ENCODE peak calls at places on chromosomes 13 and 19, in four cellular contexts. One of them, this sample, is unnamed.

GRCh38 chr19:50562329-50562728 is 5.9 kb downstream of the LRRC4B start:
- DNase-seq in suprapubic skin: no peak
- DNase-seq in tibial artery: no peak
- DNase-seq in left ventricle myocardium inferior: no peak
- DNase-seq in this sample: no peak

GRCh38 chr13:27172495-27172842 is 858 bp upstream of the USP12 start:
- DNase-seq in tibial artery: no peak
- DNase-seq in left ventricle myocardium inferior: no peak
- DNase-seq in suprapubic skin: no peak
- DNase-seq in this sample: no peak

GRCh38 chr19:8526345-8527062 is 12.5 kb upstream of the ZNF414 start:
- DNase-seq in suprapubic skin: peak; percentile 93
- DNase-seq in left ventricle myocardium inferior: peak; percentile 90
- DNase-seq in tibial artery: peak; percentile 87
- DNase-seq in this sample: peak; percentile 92

GRCh38 chr19:49758292-49758691 is 4.8 kb downstream of the TSKS start:
- DNase-seq in left ventricle myocardium inferior: no peak
- DNase-seq in tibial artery: no peak
- DNase-seq in suprapubic skin: no peak
- DNase-seq in this sample: no peak

GRCh38 chr13:29428310-29428991 is 167.0 kb downstream of the SLC7A1 start:
- DNase-seq in tibial artery: no peak
- DNase-seq in left ventricle myocardium inferior: peak; percentile 61
- DNase-seq in suprapubic skin: no peak
- DNase-seq in this sample: no peak

GRCh38 chr13:72728290-72728605 is 525 bp downstream of the BORA start:
- DNase-seq in tibial artery: no peak
- DNase-seq in left ventricle myocardium inferior: no peak
- DNase-seq in suprapubic skin: no peak
- DNase-seq in this sample: no peak

GRCh38 chr19:38376576-38376975 is 2.2 kb downstream of the PSMD8 start:
- DNase-seq in tibial artery: no peak
- DNase-seq in left ventricle myocardium inferior: no peak
- DNase-seq in suprapubic skin: no peak
- DNase-seq in this sample: no peak

GRCh38 chr19:57816652-57817051 is 1.9 kb upstream of the ZNF552 start:
- DNase-seq in suprapubic skin: no peak
- DNase-seq in left ventricle myocardium inferior: no peak
- DNase-seq in tibial artery: no peak
- DNase-seq in this sample: no peak

GRCh38 chr13:109715902-109716301 is 70.5 kb downstream of the IRS2 start:
- DNase-seq in suprapubic skin: no peak
- DNase-seq in left ventricle myocardium inferior: no peak
- DNase-seq in tibial artery: peak; percentile 61
- DNase-seq in this sample: no peak

GRCh38 chr13:50130686-50131051 is 115.4 kb downstream of the KCNRG start:
- DNase-seq in left ventricle myocardium inferior: peak; percentile 38
- DNase-seq in tibial artery: peak; percentile 45
- DNase-seq in suprapubic skin: no peak
- DNase-seq in this sample: no peak

GRCh38 chr19:16702123-16702522 is 17.5 kb upstream of the NWD1 start:
- DNase-seq in suprapubic skin: peak; percentile 64
- DNase-seq in tibial artery: peak; percentile 36
- DNase-seq in left ventricle myocardium inferior: peak; percentile 46
- DNase-seq in this sample: peak; percentile 30

GRCh38 chr13:110696776-110697175 is 9.1 kb downstream of the CARS2 start:
- DNase-seq in tibial artery: no peak
- DNase-seq in suprapubic skin: peak; percentile 57
- DNase-seq in left ventricle myocardium inferior: no peak
- DNase-seq in this sample: no peak

GRCh38 chr13:98014766-98015165 is 61.3 kb downstream of the IPO5 start:
- DNase-seq in left ventricle myocardium inferior: no peak
- DNase-seq in suprapubic skin: no peak
- DNase-seq in tibial artery: no peak
- DNase-seq in this sample: no peak

GRCh38 chr19:15252398-15253018 is 20.3 kb upstream of the EPHX3 start:
- DNase-seq in suprapubic skin: no peak
- DNase-seq in left ventricle myocardium inferior: no peak
- DNase-seq in tibial artery: peak; percentile 52
- DNase-seq in this sample: no peak

GRCh38 chr13:111659236-111659635 is 338.8 kb downstream of the TEX29 start:
- DNase-seq in left ventricle myocardium inferior: no peak
- DNase-seq in suprapubic skin: no peak
- DNase-seq in tibial artery: no peak
- DNase-seq in this sample: no peak

DNA sequence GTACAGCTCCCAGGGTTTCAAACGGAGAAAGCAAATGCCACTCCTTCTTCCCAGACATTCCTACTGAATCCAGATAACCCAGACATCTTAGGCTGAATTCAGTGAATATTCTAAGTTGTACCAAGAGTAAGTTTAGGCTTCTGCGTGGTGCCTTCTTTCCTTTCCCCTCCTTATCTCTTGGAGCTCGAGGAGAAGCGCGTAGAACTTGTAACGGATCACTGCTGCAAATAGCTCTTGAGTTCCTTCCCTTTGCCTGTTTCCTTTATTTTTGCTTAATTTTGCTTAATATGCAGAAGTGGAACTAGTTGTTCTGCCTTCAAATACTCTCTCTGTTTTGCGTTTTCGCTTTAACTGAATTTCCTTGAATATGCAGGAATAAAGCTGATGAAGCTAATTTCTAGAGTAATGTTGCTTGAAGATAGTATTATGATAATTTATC is 991 bp downstream of the WDFY2 start:
- DNase-seq in left ventricle myocardium inferior: no peak
- DNase-seq in tibial artery: no peak
- DNase-seq in suprapubic skin: no peak
- DNase-seq in this sample: no peak
- H3K4me1 ChIP-seq in left ventricle myocardium inferior: peaks cover 55% of the 10 kb centered on the region
- H3K4me1 ChIP-seq in tibial artery: no peaks in the 10 kb centered on the region
- H3K4me1 ChIP-seq in suprapubic skin: peaks cover 55% of the 10 kb centered on the region
- H3K4me1 ChIP-seq in this sample: peaks cover 18% of the 10 kb centered on the region

DNA sequence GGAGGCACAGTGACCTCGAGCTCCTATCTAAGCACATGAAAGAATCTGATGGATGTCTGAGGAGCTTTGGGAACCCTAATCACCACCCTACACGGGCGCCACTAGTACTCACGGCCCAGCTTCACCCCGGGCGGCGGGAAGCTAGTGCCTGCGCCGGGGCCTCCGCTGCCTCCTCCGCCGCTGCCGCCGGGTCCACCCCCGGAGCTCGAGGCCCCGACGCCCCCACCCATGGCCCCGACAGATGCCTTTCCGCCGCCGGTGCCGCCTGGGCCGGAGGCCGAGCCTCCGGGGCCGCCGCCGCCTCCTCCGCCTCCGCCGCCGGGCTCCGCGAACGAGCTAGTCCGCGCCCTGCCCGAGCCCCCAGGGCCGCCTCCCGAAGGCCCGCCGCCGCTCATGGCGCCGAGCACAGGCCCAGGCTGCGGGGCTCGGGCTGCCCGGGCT is 311 bp downstream of the GSK3A start:
- DNase-seq in left ventricle myocardium inferior: no peak
- DNase-seq in suprapubic skin: peak; percentile 79
- DNase-seq in tibial artery: no peak
- DNase-seq in this sample: no peak
- H3K27ac ChIP-seq in left ventricle myocardium inferior: peak overlapping the region; percentile 93
- H3K27ac ChIP-seq in suprapubic skin: peak overlapping the region; percentile 90
- H3K27ac ChIP-seq in tibial artery: peak overlapping the region; percentile 86
- H3K27ac ChIP-seq in this sample: peak overlapping the region; percentile 76

GRCh38 chr13:93515267-93515666 is 288.7 kb downstream of the GPC6 start:
- DNase-seq in tibial artery: no peak
- DNase-seq in suprapubic skin: no peak
- DNase-seq in left ventricle myocardium inferior: no peak
- DNase-seq in this sample: no peak
- H3K4me1 ChIP-seq in tibial artery: no peaks in the 10 kb centered on the region
- H3K4me1 ChIP-seq in suprapubic skin: no peaks in the 10 kb centered on the region
- H3K4me1 ChIP-seq in left ventricle myocardium inferior: no peaks in the 10 kb centered on the region
- H3K4me1 ChIP-seq in this sample: no peaks in the 10 kb centered on the region

GRCh38 chr19:45682117-45682516 is 9.6 kb downstream of the SNRPD2 start:
- DNase-seq in tibial artery: no peak
- DNase-seq in suprapubic skin: no peak
- DNase-seq in left ventricle myocardium inferior: no peak
- DNase-seq in this sample: no peak
- H3K27ac ChIP-seq in tibial artery: peak overlapping the region; percentile 81
- H3K27ac ChIP-seq in suprapubic skin: peak overlapping the region; percentile 62
- H3K27ac ChIP-seq in left ventricle myocardium inferior: peak overlapping the region; percentile 77
- H3K27ac ChIP-seq in this sample: no peak overlapping the region

DNA sequence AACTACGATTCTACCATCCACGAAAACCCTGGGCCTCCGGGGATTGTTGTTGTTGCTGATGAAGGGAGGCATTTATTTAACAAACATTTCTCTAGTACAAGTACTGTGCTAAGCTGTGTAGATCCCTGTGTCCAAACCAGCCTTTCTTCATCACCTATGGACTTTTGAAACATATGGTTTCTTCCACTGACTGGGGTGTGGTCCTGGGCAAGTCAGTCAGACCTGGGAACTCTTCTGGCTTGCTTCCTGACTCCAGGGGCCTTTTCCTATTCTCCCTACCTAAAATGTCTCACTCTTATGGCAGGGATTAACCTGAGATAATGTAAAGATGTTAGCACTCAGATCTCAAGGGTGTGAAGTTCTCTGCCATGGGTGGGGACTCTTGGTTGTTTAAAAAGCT is 46.8 kb downstream of the EFNB2 start:
- DNase-seq in left ventricle myocardium inferior: no peak
- DNase-seq in suprapubic skin: no peak
- DNase-seq in tibial artery: no peak
- DNase-seq in this sample: no peak
- H3K4me1 ChIP-seq in left ventricle myocardium inferior: peaks cover 60% of the 10 kb centered on the region
- H3K4me1 ChIP-seq in suprapubic skin: peaks cover 9% of the 10 kb centered on the region
- H3K4me1 ChIP-seq in tibial artery: no peaks in the 10 kb centered on the region
- H3K4me1 ChIP-seq in this sample: peaks cover 11% of the 10 kb centered on the region

GRCh38 chr13:75363371-75363770 is 118.6 kb downstream of the TBC1D4 start:
- DNase-seq in left ventricle myocardium inferior: no peak
- DNase-seq in suprapubic skin: no peak
- DNase-seq in tibial artery: no peak
- DNase-seq in this sample: no peak

GRCh38 chr13:75366380-75367280 is 115.3 kb downstream of the TBC1D4 start:
- DNase-seq in tibial artery: no peak
- DNase-seq in left ventricle myocardium inferior: no peak
- DNase-seq in suprapubic skin: no peak
- DNase-seq in this sample: no peak

GRCh38 chr13:75362026-75362425 is 119.9 kb downstream of the TBC1D4 start:
- DNase-seq in left ventricle myocardium inferior: no peak
- DNase-seq in suprapubic skin: no peak
- DNase-seq in tibial artery: no peak
- DNase-seq in this sample: no peak

GRCh38 chr13:75365724-75366173 is 116.2 kb downstream of the TBC1D4 start:
- DNase-seq in left ventricle myocardium inferior: no peak
- DNase-seq in tibial artery: no peak
- DNase-seq in suprapubic skin: no peak
- DNase-seq in this sample: no peak

DNA sequence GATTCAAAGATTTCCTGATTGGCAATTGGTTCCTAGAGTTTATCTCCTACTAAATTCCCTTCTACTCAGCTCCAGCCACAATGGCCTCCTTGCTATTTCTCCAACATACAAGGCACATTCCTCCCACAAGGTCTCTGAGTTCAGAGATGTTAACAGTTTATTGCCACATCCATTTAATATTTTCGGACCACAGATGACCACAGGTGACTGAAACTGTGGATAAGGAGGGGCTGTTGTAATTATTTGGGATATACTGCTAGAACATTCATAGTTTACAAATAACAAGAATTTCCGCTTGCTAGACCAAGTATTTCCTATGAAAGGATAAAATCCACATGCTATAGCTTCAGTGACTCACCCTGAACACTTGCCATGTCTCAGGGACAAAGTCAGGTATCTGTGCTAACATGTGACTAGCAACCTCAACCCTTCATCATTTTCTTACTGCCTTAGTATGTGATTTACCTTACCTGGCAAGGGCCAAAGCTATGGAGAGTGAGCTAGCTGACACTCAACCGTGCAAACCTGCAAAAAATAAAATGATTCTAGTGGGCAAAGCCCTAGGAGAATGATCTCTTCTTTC is 117.7 kb downstream of the TBC1D4 start:
- DNase-seq in suprapubic skin: no peak
- DNase-seq in tibial artery: no peak
- DNase-seq in left ventricle myocardium inferior: no peak
- DNase-seq in this sample: no peak
- H3K27ac ChIP-seq in suprapubic skin: no peak overlapping the region
- H3K27ac ChIP-seq in tibial artery: no peak overlapping the region
- H3K27ac ChIP-seq in left ventricle myocardium inferior: peak overlapping the region; percentile 83
- H3K27ac ChIP-seq in this sample: peak overlapping the region; percentile 88

GRCh38 chr13:44365008-44365407 is 8.6 kb upstream of the SERP2 start:
- DNase-seq in left ventricle myocardium inferior: no peak
- DNase-seq in tibial artery: no peak
- DNase-seq in suprapubic skin: no peak
- DNase-seq in this sample: no peak

GRCh38 chr13:44364601-44365000 is 9.0 kb upstream of the SERP2 start:
- DNase-seq in tibial artery: no peak
- DNase-seq in left ventricle myocardium inferior: no peak
- DNase-seq in suprapubic skin: no peak
- DNase-seq in this sample: no peak

GRCh38 chr13:44359983-44360375 is 13.6 kb upstream of the SERP2 start:
- DNase-seq in left ventricle myocardium inferior: no peak
- DNase-seq in tibial artery: no peak
- DNase-seq in suprapubic skin: no peak
- DNase-seq in this sample: no peak

GRCh38 chr13:44364019-44364418 is 9.6 kb upstream of the SERP2 start:
- DNase-seq in left ventricle myocardium inferior: peak; percentile 24
- DNase-seq in tibial artery: no peak
- DNase-seq in suprapubic skin: no peak
- DNase-seq in this sample: no peak

DNA sequence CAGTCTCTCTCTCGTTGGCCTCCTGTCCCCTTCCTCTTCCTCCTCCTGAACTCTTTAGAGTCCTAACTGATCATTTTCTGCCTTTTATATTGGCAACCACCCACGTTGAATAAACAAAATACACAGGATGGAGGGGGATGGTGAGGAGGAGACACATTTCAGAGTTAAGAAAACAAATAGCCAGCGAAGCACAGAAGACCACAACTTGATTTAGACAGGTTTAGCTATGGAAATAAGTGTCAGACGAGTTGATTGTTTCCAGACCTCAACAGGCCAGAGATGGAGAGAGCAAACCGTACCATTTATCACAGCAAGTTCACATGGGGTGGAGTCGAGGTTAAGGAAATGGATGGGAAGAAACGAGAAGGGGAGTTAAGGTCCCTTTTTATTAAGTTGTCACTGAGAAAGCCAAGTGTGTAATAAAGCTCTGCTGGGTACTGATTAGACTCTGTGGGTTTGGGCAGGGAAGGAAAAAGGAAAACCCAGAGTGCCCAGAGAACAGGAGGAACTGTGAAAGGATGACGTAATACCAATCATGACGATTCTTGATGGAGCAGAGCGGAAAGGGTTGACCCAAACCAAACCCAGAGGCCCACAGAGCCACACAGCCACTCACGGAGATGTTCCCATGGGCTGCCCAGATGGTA is 11.1 kb upstream of the SERP2 start:
- DNase-seq in tibial artery: no peak
- DNase-seq in suprapubic skin: no peak
- DNase-seq in left ventricle myocardium inferior: no peak
- DNase-seq in this sample: no peak
- H3K4me1 ChIP-seq in tibial artery: no peaks in the 10 kb centered on the region
- H3K4me1 ChIP-seq in suprapubic skin: no peaks in the 10 kb centered on the region
- H3K4me1 ChIP-seq in left ventricle myocardium inferior: peaks cover 9% of the 10 kb centered on the region
- H3K4me1 ChIP-seq in this sample: peaks cover 3% of the 10 kb centered on the region

DNA sequence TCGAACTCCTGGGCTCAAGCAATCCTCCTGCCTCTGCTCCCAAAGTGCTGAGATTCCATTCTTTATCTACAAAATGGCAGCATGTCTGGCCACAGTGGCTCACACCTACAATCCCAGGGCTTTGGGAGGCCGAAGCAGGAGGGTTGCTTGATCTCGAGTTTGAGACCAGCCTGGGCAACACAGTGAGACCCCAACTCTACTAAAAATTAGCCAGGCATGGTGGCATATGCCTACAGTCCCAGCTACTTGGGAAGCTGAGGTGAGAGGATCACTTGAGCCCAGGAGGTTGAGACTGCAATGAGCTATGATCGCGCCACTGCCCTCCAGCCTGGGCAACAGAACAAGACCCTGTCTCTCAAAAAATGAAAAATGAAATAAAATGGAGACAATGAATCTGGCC is 6.1 kb downstream of the NAPA start:
- DNase-seq in tibial artery: no peak
- DNase-seq in suprapubic skin: no peak
- DNase-seq in left ventricle myocardium inferior: no peak
- DNase-seq in this sample: no peak
- H3K27ac ChIP-seq in tibial artery: peak overlapping the region; percentile 97
- H3K27ac ChIP-seq in suprapubic skin: peak overlapping the region; percentile 67
- H3K27ac ChIP-seq in left ventricle myocardium inferior: peak overlapping the region; percentile 81
- H3K27ac ChIP-seq in this sample: no peak overlapping the region

This sample was measured in lung.